ENCODE peak calls at places on chromosomes 16 and 17, in eight cellular contexts. W, O, C, M, V, N, Y and J are unnamed samples. For H3K4me1 and H3K9me3, the result is how much of the 10 kb centered on the place peaks cover.

GRCh38 chr16:81567987-81568748 is 123.6 kb downstream of the CMIP start:
- DNase-seq in C (peak), N (peak), Y (no peak), V (peak), W (no peak), M (no peak), O (no peak), J (peak)

GRCh38 chr17:38873646-38874380 is 4.0 kb downstream of the LASP1 start:
- DNase-seq in C (no peak), Y (no peak), N (no peak), W (peak), M (no peak), O (no peak), V (no peak), J (no peak)

GRCh38 chr16:12766853-12767252 is 36.8 kb downstream of the CPPED1 start:
- DNase-seq in N (no peak), V (no peak), Y (no peak), M (no peak), C (no peak), O (no peak), W (no peak), J (no peak)

GRCh38 chr17:3603870-3604259 is 5.3 kb downstream of the TRPV1 start:
- DNase-seq in M (no peak), Y (no peak), C (no peak), N (no peak), W (no peak), O (no peak), V (no peak), J (no peak)

GRCh38 chr16:21994856-21995465 is 6.0 kb downstream of the PDZD9 start:
- DNase-seq in W (no peak), C (no peak), M (no peak), O (no peak), Y (no peak), N (no peak), V (no peak), J (no peak)

GRCh38 chr16:84754353-84754856 is 54.6 kb downstream of the USP10 start:
- DNase-seq in C (peak), W (peak), V (peak), O (peak), N (peak), M (no peak), Y (peak), J (no peak)

GRCh38 chr16:5108505-5109158 is 11.0 kb upstream of the EEF2KMT start:
- DNase-seq in W (no peak), Y (no peak), C (no peak), N (no peak), M (no peak), O (no peak), V (no peak), J (no peak)

GRCh38 chr16:49453983-49454382 is 80.4 kb downstream of the C16orf78 start:
- DNase-seq in W (no peak), V (no peak), Y (no peak), N (no peak), M (no peak), C (no peak), O (no peak), J (no peak)

GRCh38 chr17:74814453-74814852 is 38.3 kb upstream of the NAT9 start:
- DNase-seq in N (no peak), W (no peak), M (no peak), V (no peak), O (no peak), Y (no peak), C (no peak), J (no peak)

GRCh38 chr17:72223816-72224215 is 103.0 kb downstream of the SOX9 start:
- DNase-seq in O (no peak), M (no peak), N (no peak), C (no peak), W (no peak), V (no peak), Y (no peak), J (no peak)

GRCh38 chr17:1554751-1555617 is 7.6 kb downstream of the PITPNA start:
- DNase-seq in N (no peak), M (no peak), O (no peak), W (no peak), C (no peak), Y (no peak), V (no peak), J (peak)

GRCh38 chr17:21058098-21058893 is 15.5 kb upstream of the USP22 start:
- DNase-seq in N (peak), O (no peak), C (no peak), Y (no peak), V (peak), M (no peak), W (no peak), J (no peak)

DNA sequence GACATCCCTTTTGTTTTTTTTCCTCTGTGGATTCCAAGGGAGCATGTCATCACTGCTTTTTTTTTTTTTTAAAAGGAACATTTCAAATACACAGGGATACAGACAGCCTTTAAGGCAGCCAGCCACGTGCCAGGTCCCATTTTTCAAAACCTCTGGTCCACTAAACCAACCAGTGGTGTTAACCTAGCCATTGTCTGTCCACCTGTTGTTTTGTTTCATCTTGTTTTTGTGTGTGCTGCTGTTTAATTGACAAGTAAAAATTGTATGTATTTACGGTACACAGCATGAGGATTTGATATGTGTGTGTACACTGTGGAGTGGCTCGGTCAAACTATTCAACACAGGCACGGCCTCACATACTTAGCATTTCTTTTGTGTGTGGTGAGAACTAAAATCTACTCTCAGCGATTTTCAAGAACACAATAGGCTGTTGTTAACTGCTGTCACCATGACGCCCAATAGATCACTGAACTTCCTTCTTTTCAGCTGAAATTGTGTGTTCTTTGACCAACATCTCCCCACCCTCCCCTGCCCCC is 19.2 kb downstream of the TMEM114 start:
- DNase-seq in W (no peak), V (peak), O (no peak), Y (no peak), M (no peak), C (no peak), N (peak), J (no peak)
- H3K4me1 ChIP-seq in W (under half), V (under half), O (under half), Y (under half), M (under half), C (under half), N (under half), J (under half)

GRCh38 chr17:50563095-50563511 is 2.6 kb downstream of the CACNA1G start:
- DNase-seq in Y (no peak), M (no peak), W (no peak), V (no peak), O (no peak), C (no peak), N (no peak), J (no peak)

GRCh38 chr17:50562266-50563094 is 2.0 kb downstream of the CACNA1G start:
- DNase-seq in W (no peak), O (no peak), M (no peak), N (no peak), Y (no peak), C (no peak), V (no peak), J (no peak)

GRCh38 chr17:50561796-50562195 is 1.3 kb downstream of the CACNA1G start:
- DNase-seq in C (no peak), O (no peak), Y (no peak), M (no peak), W (no peak), V (no peak), N (no peak), J (no peak)

GRCh38 chr17:50565559-50566350 is 5.2 kb downstream of the CACNA1G start:
- DNase-seq in W (no peak), Y (no peak), V (peak), C (no peak), O (peak), M (no peak), N (no peak), J (no peak)

GRCh38 chr17:50564916-50565315 is 4.4 kb downstream of the CACNA1G start:
- DNase-seq in C (peak), O (no peak), Y (no peak), N (peak), W (peak), M (peak), V (peak), J (no peak)
- H3K4me3 ChIP-seq in C (no peak), O (no peak), Y (no peak), N (no peak), W (no peak), M (no peak), V (no peak), J (no peak)

GRCh38 chr17:27069842-27070508 is 223.9 kb upstream of the WSB1 start:
- DNase-seq in W (no peak), Y (no peak), C (no peak), N (no peak), O (no peak), M (no peak), V (no peak), J (no peak)
- H3K9me3 ChIP-seq in W (under half), Y (under half), C (under half), N (under half), O (under half), M (under half), V (under half), J (under half)

DNA sequence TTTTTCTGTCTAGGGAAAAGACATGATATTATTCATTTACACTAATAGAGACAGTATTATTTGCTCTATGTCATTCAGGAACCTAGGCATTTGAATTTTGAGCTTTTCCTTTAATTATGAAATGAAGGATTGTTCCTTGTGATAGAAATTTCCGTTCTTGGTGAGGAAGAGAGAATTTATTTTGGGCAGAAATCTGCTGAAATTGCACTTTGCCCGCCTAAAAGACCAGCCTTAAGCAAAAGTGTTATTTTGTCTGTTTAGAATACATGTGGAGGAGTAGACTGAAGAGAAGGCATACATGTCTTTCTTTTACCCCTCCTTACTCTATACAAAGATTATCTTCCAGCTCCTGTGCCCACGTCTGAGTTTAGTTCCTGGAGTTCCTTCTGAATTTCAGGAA is 16.8 kb upstream of the KRT10 start:
- DNase-seq in N (no peak), O (no peak), V (no peak), M (no peak), C (no peak), Y (no peak), W (no peak), J (no peak)
- H3K4me1 ChIP-seq in N (under half), O (under half), V (under half), M (under half), C (under half), Y (under half), W (under half), J (under half)